ENCODE peak calls at places on chromosomes 7 and 10, in seven cellular contexts. V is HCT116, W is endothelial cell of umbilical vein, C is body of pancreas, O is breast epithelium, R is ovary, Q is adrenal gland. N is an unnamed sample. For H3K4me1, the result is how much of the 10 kb centered on the place peaks cover.

GRCh38 chr7:116984917-116985316 is 31.6 kb downstream of the ST7 start:
- DNase-seq in V (no peak), O (no peak), C (no peak), R (no peak), Q (no peak), W (peak), N (no peak)

GRCh38 chr7:80916770-80917681 is 1.8 kb downstream of the SEMA3C start:
- DNase-seq in O (no peak), C (no peak), Q (no peak), V (no peak), W (peak), R (no peak), N (no peak)

GRCh38 chr10:76382381-76382851 is 951.0 kb downstream of the LRMDA start:
- DNase-seq in C (no peak), Q (no peak), V (no peak), O (no peak), R (no peak), W (no peak), N (no peak)

GRCh38 chr7:154832557-154833138 is 170.3 kb downstream of the PAXIP1 start:
- DNase-seq in Q (no peak), C (no peak), W (no peak), O (no peak), R (no peak), V (peak), N (no peak)

GRCh38 chr10:8037941-8038894 is 16.3 kb upstream of the GATA3 start:
- DNase-seq in O (no peak), C (no peak), V (no peak), R (no peak), Q (no peak), W (peak), N (no peak)

GRCh38 chr7:126589068-126589684 is 663.6 kb downstream of the GRM8 start:
- DNase-seq in V (no peak), O (no peak), C (no peak), R (no peak), Q (no peak), W (no peak), N (no peak)

GRCh38 chr10:5737352-5737751 is 52.7 kb downstream of the TASOR2 start:
- DNase-seq in W (no peak), O (no peak), Q (no peak), V (no peak), C (no peak), R (no peak), N (no peak)

GRCh38 chr7:21965318-21965717 is 19.6 kb upstream of the CDCA7L start:
- DNase-seq in W (no peak), R (no peak), C (no peak), V (no peak), Q (no peak), O (no peak), N (no peak)

GRCh38 chr10:132515811-132516726 is 21.5 kb upstream of the INPP5A start:
- DNase-seq in R (peak), C (peak), Q (peak), W (no peak), O (no peak), V (no peak), N (no peak)

GRCh38 chr7:46972205-46972604 is 609.7 kb downstream of the TNS3 start:
- DNase-seq in Q (no peak), R (no peak), W (peak), O (no peak), C (no peak), V (peak), N (no peak)

GRCh38 chr10:24235471-24235870 is 26.5 kb downstream of the KIAA1217 start:
- DNase-seq in W (no peak), C (no peak), O (no peak), V (no peak), R (no peak), Q (no peak), N (no peak)

GRCh38 chr10:79073784-79074432 is 5.1 kb downstream of the ZMIZ1 start:
- DNase-seq in C (peak), V (no peak), R (peak), W (peak), Q (peak), O (no peak), N (no peak)

GRCh38 chr10:48612241-48612943 is 7.5 kb upstream of the ARHGAP22 start:
- DNase-seq in R (no peak), V (no peak), Q (no peak), W (no peak), C (no peak), O (no peak), N (no peak)

DNA sequence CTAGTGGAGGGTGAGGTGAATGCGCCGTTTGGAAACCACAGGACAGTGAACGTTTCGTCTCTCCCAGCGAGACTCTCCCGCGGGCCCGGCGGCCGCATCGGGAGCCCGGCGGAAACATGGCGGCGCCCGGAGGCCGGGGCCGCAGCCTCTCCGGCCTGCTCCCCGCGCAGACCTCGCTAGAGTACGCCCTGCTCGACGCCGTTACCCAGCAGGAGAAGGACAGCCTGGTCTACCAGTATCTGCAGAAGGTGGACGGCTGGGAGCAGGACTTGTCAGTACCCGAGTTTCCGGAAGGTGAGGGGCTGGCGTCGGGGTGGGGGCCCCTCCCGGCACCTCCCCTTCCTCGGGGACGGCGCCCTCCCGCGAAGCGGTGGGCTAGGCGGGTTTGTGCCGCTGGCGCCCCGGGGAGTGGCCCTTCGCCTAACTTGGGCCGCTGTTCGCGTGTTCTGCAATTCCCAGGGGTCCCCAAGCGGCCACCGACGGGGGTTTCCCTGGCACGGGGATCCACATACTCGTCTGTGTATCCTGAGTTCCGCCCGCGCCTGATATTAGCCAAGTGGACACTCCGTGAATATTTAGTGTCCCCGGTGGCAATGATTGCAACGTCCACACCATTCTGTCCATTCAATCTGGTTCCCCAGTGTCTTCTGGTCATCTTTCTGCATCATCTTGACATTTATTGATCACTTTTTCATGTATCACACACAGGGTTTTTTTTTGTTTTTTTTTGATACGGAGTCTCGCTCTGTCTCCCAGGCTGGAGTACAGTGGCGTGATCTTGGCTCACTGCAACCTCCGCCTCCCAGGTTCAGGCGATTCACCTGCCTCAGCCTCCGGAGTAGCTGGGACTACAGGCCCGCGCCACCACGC is 531 bp downstream of the NHLRC2 start:
- DNase-seq in Q (peak), R (peak), C (peak), O (peak), W (peak), V (peak), N (no peak)
- TF ChIP-seq POLR2A in Q (peak), R (no peak), C (peak), O (no peak), W (peak), V (peak), N (no peak)

GRCh38 chr7:131409129-131409766 is 81.6 kb downstream of the MKLN1 start:
- DNase-seq in V (no peak), Q (no peak), R (no peak), O (no peak), C (no peak), W (no peak), N (no peak)
- H3K4me3 ChIP-seq in V (no peak), Q (no peak), R (no peak), O (no peak), C (no peak), W (no peak), N (no peak)

DNA sequence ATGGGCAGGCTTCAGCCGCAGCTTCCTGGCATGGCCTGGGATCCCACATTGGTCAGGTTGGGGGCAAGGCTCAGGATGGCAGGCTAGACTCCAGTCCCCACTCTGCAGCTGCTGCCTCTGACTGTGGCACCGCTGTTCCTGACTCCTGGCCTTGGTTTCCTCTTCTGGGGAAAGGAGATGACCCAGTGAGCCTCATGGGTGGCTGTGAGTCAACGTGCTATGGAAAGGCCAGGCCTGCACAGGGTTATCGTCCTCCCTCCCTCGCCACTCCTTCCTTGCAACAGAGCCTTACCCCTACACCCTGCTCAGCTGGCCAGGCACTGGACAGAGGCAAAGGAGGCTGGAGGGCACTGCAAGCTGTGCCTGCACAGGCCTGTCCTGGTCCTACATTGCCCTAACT is 36.1 kb upstream of the CHST15 start:
- DNase-seq in Q (no peak), W (no peak), C (no peak), V (no peak), O (no peak), R (no peak), N (no peak)
- H3K4me1 ChIP-seq in Q (under half), W (under half), C (under half), V (under half), O (under half), R (under half), N (under half)

GRCh38 chr10:96290368-96291133 is 13.7 kb upstream of the DNTT start:
- DNase-seq in W (no peak), C (no peak), Q (no peak), O (no peak), V (no peak), R (no peak), N (no peak)
- TF ChIP-seq POLR2A in W (no peak), C (no peak), Q (no peak), O (no peak), V (no peak), R (no peak), N (no peak)

DNA sequence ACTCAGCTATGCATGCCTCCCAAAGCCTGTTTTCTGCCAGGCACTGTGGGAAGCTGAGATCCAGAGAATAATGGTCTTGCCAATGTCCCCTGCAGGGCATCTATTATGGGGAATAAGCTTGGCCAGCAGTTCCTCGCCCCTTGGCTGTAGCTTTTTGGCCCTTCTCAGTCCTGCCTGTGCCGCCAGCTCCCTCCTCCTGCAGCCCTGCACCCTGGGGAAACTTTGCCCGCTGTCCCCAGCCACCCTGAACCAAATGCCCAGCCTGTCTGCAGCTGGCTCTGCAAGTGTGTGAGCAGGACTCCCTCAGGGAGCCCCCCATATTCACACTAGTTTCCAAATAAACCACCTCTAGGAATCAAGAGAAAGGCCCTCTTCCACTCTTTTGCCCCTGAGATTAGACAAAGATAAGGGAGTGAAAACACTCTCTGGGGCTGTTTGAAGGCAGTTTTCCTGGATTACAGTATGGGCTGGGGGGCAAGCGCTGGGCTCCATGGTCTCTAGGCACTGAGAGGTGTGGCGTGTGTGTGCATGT is 867 bp downstream of the AQP1 start:
- DNase-seq in W (no peak), R (no peak), C (no peak), O (no peak), Q (no peak), V (no peak), N (no peak)
- H3K4me3 ChIP-seq in W (peak), R (peak), C (peak), O (peak), Q (no peak), V (no peak), N (peak)

GRCh38 chr10:130463876-130464360 is 327.7 kb downstream of the GLRX3 start:
- DNase-seq in R (no peak), O (peak), C (peak), V (no peak), W (no peak), Q (no peak), N (no peak)
- H3K4me1 ChIP-seq in R (under half), O (under half), C (under half), V (under half), W (under half), Q (under half), N (under half)

GRCh38 chr10:59905066-59905734 is 1.2 kb downstream of the CCDC6 start:
- DNase-seq in Q (peak), W (peak), R (peak), C (peak), V (no peak), O (peak), N (no peak)
- TF ChIP-seq POLR2A in Q (peak), W (no peak), R (no peak), C (peak), V (no peak), O (no peak), N (no peak)

N was measured in esophagus squamous epithelium.